ENCODE peak calls at places on chromosomes 4 and X, in four cellular contexts. U, T, Y and J are unnamed samples.

GRCh38 chrX:106484233-106484632 is 127.5 kb upstream of the RADX start:
- DNase-seq in U (no peak), T (no peak), Y (no peak), J (no peak)

GRCh38 chr4:40601641-40602040 is 28.0 kb downstream of the RBM47 start:
- DNase-seq in U (no peak), T (no peak), Y (no peak), J (no peak)

GRCh38 chrX:55767100-55767499 is 49.6 kb downstream of the RRAGB start:
- DNase-seq in U (no peak), T (no peak), Y (no peak), J (no peak)

GRCh38 chr4:81740492-81740891 is 268.8 kb upstream of the RASGEF1B start:
- DNase-seq in U (no peak), T (no peak), Y (no peak), J (no peak)

GRCh38 chr4:16222957-16223527 is 3.2 kb downstream of the TAPT1 start:
- DNase-seq in U (no peak), T (no peak), Y (no peak), J (no peak)

GRCh38 chrX:106862972-106863688 is 40.0 kb downstream of the RIPPLY1 start:
- DNase-seq in U (no peak), T (no peak), Y (peak), J (no peak)

GRCh38 chrX:18561020-18561419 is 110.9 kb downstream of the RS1 start:
- DNase-seq in U (no peak), T (no peak), Y (no peak), J (no peak)

GRCh38 chr4:52979821-52980590 is 117.9 kb downstream of the RASL11B start:
- DNase-seq in U (no peak), T (no peak), Y (no peak), J (no peak)

GRCh38 chr4:7876096-7876993 is 63.3 kb downstream of the AFAP1 start:
- DNase-seq in U (no peak), T (no peak), Y (no peak), J (peak)

GRCh38 chr4:25504932-25505636 is 128.0 kb downstream of the ANAPC4 start:
- DNase-seq in U (no peak), T (no peak), Y (no peak), J (no peak)

GRCh38 chr4:154595807-154596206 is 5.3 kb upstream of the FGA start:
- DNase-seq in U (no peak), T (no peak), Y (no peak), J (no peak)

GRCh38 chrX:40243699-40244098 is 145.9 kb upstream of the BCOR start:
- DNase-seq in U (no peak), T (no peak), Y (no peak), J (no peak)

GRCh38 chrX:116135277-116135676 is 35.3 kb upstream of the AGTR2 start:
- DNase-seq in U (no peak), T (no peak), Y (no peak), J (no peak)

GRCh38 chr4:99417125-99417524 is 18.0 kb downstream of the ADH7 start:
- DNase-seq in U (no peak), T (no peak), Y (no peak), J (no peak)

GRCh38 chrX:11215191-11215921 is 77.9 kb upstream of the AMELX start:
- DNase-seq in U (no peak), T (no peak), Y (no peak), J (no peak)

GRCh38 chrX:129695937-129696336 is 41.2 kb upstream of the APLN start:
- DNase-seq in U (no peak), T (no peak), Y (no peak), J (no peak)

GRCh38 chr4:84691170-84691691 is 108.3 kb downstream of the CDS1 start:
- DNase-seq in U (no peak), T (no peak), Y (no peak), J (no peak)

GRCh38 chrX:32868524-32868895 is 342.8 kb downstream of the DMD start:
- DNase-seq in U (no peak), T (no peak), Y (no peak), J (no peak)

GRCh38 chrX:65491620-65492019 is 43.0 kb downstream of the LAS1L start:
- DNase-seq in U (no peak), T (no peak), Y (no peak), J (no peak)

GRCh38 chrX:153445856-153446635 is at the start of gene TREX2:
- DNase-seq in U (no peak), T (no peak), Y (no peak), J (no peak)

GRCh38 chrX:49627030-49627777 is 28.4 kb downstream of the GAGE1 start:
- DNase-seq in U (no peak), T (no peak), Y (no peak), J (no peak)

GRCh38 chrX:40035726-40036125 is 62.0 kb downstream of the BCOR start:
- DNase-seq in U (no peak), T (no peak), Y (no peak), J (no peak)

GRCh38 chr4:84897516-84897915 is 69.0 kb downstream of the WDFY3 start:
- DNase-seq in U (no peak), T (no peak), Y (no peak), J (no peak)

GRCh38 chr4:90958256-90958895 is 831.2 kb downstream of the CCSER1 start:
- DNase-seq in U (no peak), T (no peak), Y (no peak), J (peak)

GRCh38 chr4:184548321-184548650 is 73.9 kb upstream of the IRF2 start:
- DNase-seq in U (no peak), T (no peak), Y (no peak), J (no peak)